ENCODE peak calls at places on chromosomes 12 and 14, in seven cellular contexts. M is Karpas-422; X is adrenal gland; F is right lobe of liver; S is IMR-90; L is CD8-positive, alpha-beta memory T cell; D is esophagus squamous epithelium. Z is an unnamed sample.

GRCh38 chr14:26255213-26255612 is 342.6 kb downstream of the NOVA1 start:
- DNase-seq in L (no peak), M (peak; percentile 39), F (no peak), X (no peak), D (no peak), S (peak; percentile 31), Z (no peak)

GRCh38 chr12:21428241-21428640 is 9.2 kb upstream of the PYROXD1 start:
- DNase-seq in X (no peak), M (no peak), F (no peak), L (no peak), S (peak; percentile 45), D (no peak), Z (no peak)

GRCh38 chr12:66182956-66183355 is 6.1 kb upstream of the IRAK3 start:
- DNase-seq in F (no peak), X (no peak), S (no peak), L (no peak), D (no peak), M (no peak), Z (no peak)

GRCh38 chr12:65565601-65566560 is 258.4 kb upstream of the HMGA2 start:
- DNase-seq in M (no peak), D (no peak), L (no peak), S (peak; percentile 99), X (no peak), F (no peak), Z (no peak)

GRCh38 chr12:21819236-21819635 is 44.7 kb upstream of the KCNJ8 start:
- DNase-seq in X (no peak), M (no peak), F (no peak), L (no peak), S (peak; percentile 63), D (no peak), Z (no peak)

GRCh38 chr12:59087077-59087673 is 166.9 kb upstream of the LRIG3 start:
- DNase-seq in D (no peak), S (peak; percentile 39), M (no peak), L (no peak), F (no peak), X (no peak), Z (no peak)

GRCh38 chr12:130686511-130686981 is 29.6 kb downstream of the RIMBP2 start:
- DNase-seq in S (no peak), L (no peak), M (no peak), D (no peak), X (no peak), F (no peak), Z (peak; percentile 19)

GRCh38 chr12:110689601-110690430 is 901 bp upstream of the HVCN1 start:
- DNase-seq in F (no peak), D (no peak), M (peak; percentile 77), S (no peak), L (peak; percentile 31), X (peak; percentile 13), Z (no peak)

GRCh38 chr14:24259282-24260025 is 3.5 kb downstream of the TGM1 start:
- DNase-seq in F (no peak), L (no peak), S (no peak), M (no peak), D (no peak), X (no peak), Z (peak; percentile 29)

GRCh38 chr14:52296378-52296777 is 17.7 kb upstream of the PTGER2 start:
- DNase-seq in X (no peak), L (no peak), F (no peak), D (no peak), S (no peak), M (no peak), Z (no peak)

GRCh38 chr14:65949711-65950516 is 536.3 kb upstream of the CCDC196 start:
- DNase-seq in D (no peak), M (no peak), L (no peak), X (peak; percentile 69), S (peak; percentile 12), F (no peak), Z (peak; percentile 17)

GRCh38 chr14:93936245-93936644 is 9.1 kb downstream of the FAM181A start:
- DNase-seq in L (no peak), M (peak; percentile 88), D (no peak), F (no peak), S (no peak), X (no peak), Z (no peak)

GRCh38 chr12:56164345-56164729 is 6.2 kb downstream of the MYL6 start:
- DNase-seq in L (no peak), D (no peak), X (no peak), M (no peak), F (no peak), S (no peak), Z (no peak)

GRCh38 chr14:75191100-75191499 is 14.7 kb upstream of the TMED10 start:
- DNase-seq in M (no peak), D (no peak), X (no peak), L (no peak), F (no peak), S (no peak), Z (no peak)

GRCh38 chr12:96221391-96221790 is 27.2 kb downstream of the ELK3 start:
- DNase-seq in F (no peak), X (no peak), D (no peak), S (no peak), L (no peak), M (no peak), Z (no peak)

GRCh38 chr12:96215933-96216273 is 21.7 kb downstream of the ELK3 start:
- DNase-seq in L (no peak), X (no peak), S (no peak), D (no peak), F (no peak), M (no peak), Z (no peak)

GRCh38 chr12:96218989-96219678 is 25.0 kb downstream of the ELK3 start:
- DNase-seq in M (no peak), S (no peak), X (no peak), F (no peak), L (no peak), D (no peak), Z (no peak)

GRCh38 chr12:96220902-96221301 is 26.7 kb downstream of the ELK3 start:
- DNase-seq in X (no peak), D (no peak), F (no peak), M (no peak), S (peak; percentile 67), L (no peak), Z (no peak)

GRCh38 chr12:96219700-96220206 is 25.6 kb downstream of the ELK3 start:
- DNase-seq in L (no peak), X (no peak), S (peak; percentile 98), D (peak; percentile 27), F (no peak), M (no peak), Z (no peak)
- H3K4me3 ChIP-seq in L (no peak overlapping the region), X (no peak overlapping the region), S (no peak overlapping the region), D (no peak overlapping the region), F (no peak overlapping the region), M (no peak overlapping the region), Z (no peak overlapping the region)

DNA sequence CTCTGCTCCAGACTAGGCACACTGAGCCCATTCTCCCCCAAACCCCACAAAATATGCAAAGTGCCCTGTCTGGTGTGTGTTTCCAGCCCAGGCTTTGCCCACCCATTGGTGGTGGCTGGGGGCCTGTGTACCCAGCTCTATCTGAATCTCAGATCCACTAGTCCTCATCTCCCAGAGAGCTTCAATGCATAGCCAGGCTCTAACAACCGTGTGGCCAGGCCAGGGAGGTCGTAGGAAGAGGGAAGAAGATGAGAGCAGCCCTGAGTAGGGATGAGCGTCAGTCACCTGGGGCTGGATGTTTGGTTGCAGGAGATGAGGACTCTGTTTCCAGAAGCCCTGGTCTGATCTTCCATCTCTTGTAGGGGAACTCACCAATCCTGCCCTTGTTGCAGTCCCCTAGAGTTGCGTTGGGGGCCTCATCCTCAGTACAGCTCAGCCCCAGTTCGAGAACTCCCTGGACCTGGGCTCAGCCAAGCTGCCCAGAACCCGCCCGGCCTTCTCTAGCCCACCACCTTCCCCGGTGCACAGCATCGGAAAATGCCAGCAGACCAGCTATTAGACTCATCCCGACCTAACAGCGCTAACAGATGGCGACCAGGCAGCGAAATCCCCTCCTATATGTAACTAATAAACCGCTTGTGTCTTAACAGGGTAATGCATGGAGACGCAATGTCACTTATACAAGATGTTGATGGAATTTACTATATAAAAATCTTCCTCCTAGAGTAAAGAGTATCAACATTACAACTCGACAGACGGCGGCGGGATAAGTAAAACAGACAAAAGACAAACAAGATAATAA is 3.2 kb upstream of the LHX5 start:
- DNase-seq in X (no peak), M (no peak), D (no peak), F (no peak), S (no peak), L (no peak), Z (no peak)
- H3K27ac ChIP-seq in X (no peak overlapping the region), M (no peak overlapping the region), D (no peak overlapping the region), F (no peak overlapping the region), S (no peak overlapping the region), L (no peak overlapping the region), Z (no peak overlapping the region)

GRCh38 chr14:56703947-56704346 is 106.3 kb downstream of the OTX2 start:
- DNase-seq in S (no peak), M (no peak), F (no peak), D (no peak), L (no peak), X (no peak), Z (no peak)

GRCh38 chr14:56702515-56702914 is 107.8 kb downstream of the OTX2 start:
- DNase-seq in F (no peak), D (no peak), S (no peak), X (no peak), M (no peak), L (no peak), Z (no peak)
- H3K4me1 ChIP-seq in F (no peaks in the 10 kb centered on the region), D (no peaks in the 10 kb centered on the region), S (no peaks in the 10 kb centered on the region), X (no peaks in the 10 kb centered on the region), M (no peaks in the 10 kb centered on the region), L (no peaks in the 10 kb centered on the region), Z (no peaks in the 10 kb centered on the region)

GRCh38 chr12:108827941-108828340 is 29.4 kb downstream of the SSH1 start:
- DNase-seq in S (no peak), X (no peak), L (no peak), D (no peak), F (no peak), M (no peak), Z (no peak)
- H3K4me3 ChIP-seq in S (no peak overlapping the region), X (no peak overlapping the region), L (no peak overlapping the region), D (no peak overlapping the region), F (no peak overlapping the region), M (no peak overlapping the region), Z (no peak overlapping the region)

DNA sequence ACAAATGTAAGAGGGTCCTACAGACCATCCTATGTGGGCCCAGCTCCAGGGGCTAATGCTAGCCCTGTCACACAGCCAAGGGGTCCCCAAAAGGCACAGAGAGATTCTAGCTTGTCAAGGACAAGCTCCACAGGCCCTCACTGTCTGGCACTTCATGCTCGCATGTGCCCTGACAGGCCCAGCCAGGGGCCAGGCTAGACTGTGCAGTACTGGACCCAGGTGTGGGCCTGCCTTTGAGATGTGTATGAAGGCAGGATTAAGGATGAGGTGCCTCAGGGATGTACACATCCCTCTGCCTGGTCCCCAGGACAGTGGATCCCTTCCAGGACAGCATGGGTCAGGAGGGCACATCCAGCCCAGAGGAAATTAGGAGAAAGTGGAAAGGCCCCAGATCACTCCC is 57.8 kb downstream of the VWF start:
- DNase-seq in D (no peak), F (no peak), L (no peak), X (no peak), M (no peak), S (no peak), Z (no peak)
- H3K27ac ChIP-seq in D (peak overlapping the region; percentile 91), F (no peak overlapping the region), L (no peak overlapping the region), X (peak overlapping the region; percentile 17), M (no peak overlapping the region), S (no peak overlapping the region), Z (no peak overlapping the region)

Z was measured in prostate gland.